ENCODE peak calls at places on chromosomes 3 and 15, in seven cellular contexts. P is A549, U is WTC11, G is H1, Q is SK-N-SH, X is K562, B is IMR-90. T is an unnamed sample.

GRCh38 chr3:48698891-48699290 is 13.2 kb upstream of the NCKIPSD start:
- DNase-seq in P (no peak), X (no peak), B (no peak), U (no peak), Q (no peak), G (no peak), T (no peak)

GRCh38 chr15:74293021-74293810 is 57.1 kb downstream of the CCDC33 start:
- DNase-seq in P (no peak), B (no peak), X (no peak), U (no peak), Q (peak), G (no peak), T (no peak)

GRCh38 chr15:66622677-66623076 is 56.9 kb upstream of the LCTL start:
- DNase-seq in B (no peak), U (no peak), Q (no peak), G (no peak), X (no peak), P (no peak), T (no peak)

GRCh38 chr3:69182588-69183299 is 60.3 kb upstream of the LMOD3 start:
- DNase-seq in Q (no peak), X (no peak), P (no peak), U (no peak), G (no peak), B (peak), T (no peak)

GRCh38 chr3:170232266-170232665 is 10.0 kb downstream of the PRKCI start:
- DNase-seq in G (no peak), U (no peak), B (peak), X (no peak), P (no peak), Q (no peak), T (no peak)

GRCh38 chr15:25742421-25743159 is 120.5 kb downstream of the ATP10A start:
- DNase-seq in X (no peak), G (peak), B (no peak), P (no peak), Q (no peak), U (no peak), T (no peak)

GRCh38 chr3:16463119-16463518 is 50.4 kb downstream of the RFTN1 start:
- DNase-seq in P (no peak), G (no peak), B (no peak), X (no peak), Q (no peak), U (no peak), T (no peak)

GRCh38 chr3:71185733-71186455 is 397.6 kb downstream of the FOXP1 start:
- DNase-seq in P (no peak), X (peak), G (no peak), B (peak), Q (no peak), U (no peak), T (no peak)

GRCh38 chr3:123285479-123285878 is 83.7 kb downstream of the SEC22A start:
- DNase-seq in U (no peak), G (no peak), P (no peak), X (no peak), Q (no peak), B (no peak), T (no peak)

GRCh38 chr3:64278631-64279030 is 53.4 kb upstream of the PRICKLE2 start:
- DNase-seq in B (peak), P (no peak), U (no peak), G (no peak), X (no peak), Q (no peak), T (no peak)

GRCh38 chr15:39786444-39787056 is 3.9 kb upstream of the FSIP1 start:
- DNase-seq in Q (peak), X (peak), U (peak), P (peak), B (peak), G (no peak), T (no peak)

GRCh38 chr3:146072824-146073223 is 88.2 kb downstream of the PLOD2 start:
- DNase-seq in U (no peak), B (peak), G (no peak), P (no peak), Q (no peak), X (no peak), T (no peak)

GRCh38 chr15:99717129-99718024 is 15.9 kb downstream of the LYSMD4 start:
- DNase-seq in G (no peak), P (no peak), X (no peak), U (no peak), B (no peak), Q (no peak), T (no peak)

GRCh38 chr3:124467980-124468902 is 262.0 kb upstream of the UMPS start:
- DNase-seq in U (peak), G (peak), Q (peak), X (peak), B (peak), P (peak), T (no peak)

GRCh38 chr3:183475019-183475418 is 46.6 kb upstream of the MCF2L2 start:
- DNase-seq in X (no peak), Q (no peak), G (no peak), U (no peak), P (no peak), B (no peak), T (no peak)

GRCh38 chr15:87293016-87293415 is 963.5 kb downstream of the NTRK3 start:
- DNase-seq in P (no peak), U (no peak), X (no peak), B (no peak), Q (no peak), G (no peak), T (no peak)

GRCh38 chr3:69012836-69013255 is 638 bp downstream of the EOGT start:
- DNase-seq in U (peak), P (peak), X (peak), Q (peak), G (peak), B (peak), T (no peak)

GRCh38 chr15:67755264-67755663 is 70.0 kb upstream of the SKOR1 start:
- DNase-seq in G (no peak), Q (no peak), X (no peak), U (no peak), P (no peak), B (no peak), T (no peak)

GRCh38 chr15:50148362-50148963 is 29.4 kb upstream of the ATP8B4 start:
- DNase-seq in P (no peak), B (peak), U (peak), Q (no peak), X (peak), G (no peak), T (no peak)

GRCh38 chr3:194058189-194058571 is 77.8 kb upstream of the HES1 start:
- DNase-seq in B (peak), U (peak), Q (peak), G (peak), P (no peak), X (peak), T (no peak)

GRCh38 chr3:85821130-85821756 is 862.5 kb downstream of the CADM2 start:
- DNase-seq in B (no peak), U (peak), X (no peak), Q (peak), G (peak), P (peak), T (no peak)

GRCh38 chr3:47134311-47134710 is 29.6 kb downstream of the SETD2 start:
- DNase-seq in X (no peak), B (no peak), Q (no peak), G (no peak), U (no peak), P (no peak), T (no peak)

GRCh38 chr15:58070801-58071418 is 5.4 kb upstream of the ALDH1A2 start:
- DNase-seq in P (peak), U (peak), B (peak), X (peak), G (peak), Q (peak), T (no peak)

GRCh38 chr15:66819084-66819483 is 117.0 kb downstream of the SMAD6 start:
- DNase-seq in P (no peak), G (no peak), U (no peak), X (no peak), B (no peak), Q (no peak), T (peak)

GRCh38 chr3:197555281-197556261 is at the start of gene BDH1:
- DNase-seq in G (peak), P (no peak), X (no peak), Q (peak), U (peak), B (no peak), T (no peak)

GRCh38 chr3:195762611-195763247 is 42.0 kb downstream of the MUC20 start:
- DNase-seq in B (no peak), U (no peak), G (peak), Q (peak), P (no peak), X (no peak), T (no peak)

GRCh38 chr15:68958597-68958996 is 28.3 kb downstream of the SPESP1 start:
- DNase-seq in G (no peak), P (no peak), Q (no peak), U (no peak), B (no peak), X (no peak), T (no peak)

GRCh38 chr15:25242166-25242879 is 196.5 kb downstream of the UBE3A start:
- DNase-seq in B (no peak), U (peak), X (no peak), Q (no peak), P (no peak), G (no peak), T (no peak)

GRCh38 chr3:157122116-157122515 is 37.8 kb downstream of the CCNL1 start:
- DNase-seq in Q (no peak), G (no peak), B (peak), U (no peak), X (no peak), P (peak), T (no peak)

GRCh38 chr3:184525337-184526157 is 36.0 kb upstream of the EPHB3 start:
- DNase-seq in P (no peak), B (no peak), G (peak), Q (peak), U (peak), X (no peak), T (no peak)

GRCh38 chr3:119257654-119258410 is 17.2 kb upstream of the B4GALT4 start:
- DNase-seq in U (no peak), B (peak), Q (no peak), X (no peak), G (no peak), P (no peak), T (no peak)

DNA sequence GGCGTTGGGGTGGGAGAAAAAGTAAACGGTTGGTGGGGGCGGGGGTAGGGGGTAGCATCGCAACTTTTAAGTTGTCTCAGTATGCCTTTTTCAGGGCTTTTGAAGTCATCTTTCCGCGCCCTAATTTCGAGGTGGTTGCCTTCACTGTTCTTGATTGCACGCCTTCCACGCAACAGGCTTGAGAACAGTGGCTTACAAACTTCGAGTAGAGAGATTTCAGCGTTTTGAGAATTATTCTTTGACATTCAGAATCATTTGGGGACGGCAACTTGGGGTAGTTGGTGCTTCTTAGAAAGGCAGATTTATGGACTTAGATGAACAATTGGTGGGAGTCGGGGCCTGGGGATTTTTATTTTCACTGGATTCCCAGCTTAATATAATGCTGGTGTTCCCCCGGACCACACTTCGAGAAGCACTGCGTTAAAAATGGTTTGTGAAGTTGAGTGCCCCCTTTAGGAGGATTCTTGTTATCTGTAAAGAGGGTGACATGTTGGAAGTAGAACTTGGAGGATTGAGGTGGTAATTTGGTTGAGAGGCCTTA is 880 bp downstream of the PPP4R2 start:
- DNase-seq in P (peak), B (peak), U (no peak), G (no peak), X (peak), Q (peak), T (no peak)
- TF ChIP-seq USF2 in P (no peak), B (no peak), U (no peak), G (no peak), X (no peak), Q (no peak), T (no peak)

GRCh38 chr3:40869939-40870338 is 329.4 kb upstream of the CTNNB1 start:
- DNase-seq in P (no peak), B (no peak), Q (no peak), X (no peak), U (peak), G (peak), T (no peak)
- TF ChIP-seq USF2 in P (no peak), B (no peak), Q (no peak), X (no peak), U (no peak), G (no peak), T (no peak)

DNA sequence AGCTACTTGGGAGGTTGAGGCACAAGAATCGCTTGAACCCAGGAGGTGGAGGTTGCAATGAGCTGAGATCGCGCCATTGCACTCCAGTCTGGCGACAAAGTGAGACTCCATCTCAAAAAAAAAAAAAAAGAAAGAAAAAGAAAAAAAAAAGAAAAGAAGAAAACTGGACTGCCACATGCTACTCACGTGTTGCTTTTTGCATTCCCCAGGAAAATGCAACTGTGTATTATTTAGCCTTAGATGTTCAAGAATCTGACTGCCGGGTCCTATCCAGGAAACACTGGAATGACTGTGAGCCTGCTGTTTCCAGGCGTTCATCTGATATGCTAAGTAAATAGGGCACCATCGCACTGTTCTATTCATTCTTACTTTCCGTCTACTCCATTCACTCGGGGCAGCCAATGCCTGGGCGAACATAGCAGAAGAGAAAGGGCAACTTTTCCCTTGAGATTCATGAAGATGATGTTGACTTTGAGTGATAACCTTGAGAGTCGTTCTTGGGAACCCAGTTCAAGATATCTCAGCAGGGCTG is 21.4 kb downstream of the HRG start:
- DNase-seq in U (no peak), Q (no peak), G (no peak), P (no peak), X (no peak), B (no peak), T (no peak)
- TF ChIP-seq USF2 in U (no peak), Q (no peak), G (no peak), P (no peak), X (no peak), B (no peak), T (no peak)

GRCh38 chr3:129599607-129600006 is 6.9 kb downstream of the PLXND1 start:
- DNase-seq in Q (no peak), B (peak), X (peak), G (peak), U (peak), P (no peak), T (no peak)
- TF ChIP-seq USF2 in Q (no peak), B (peak), X (no peak), G (no peak), U (no peak), P (no peak), T (no peak)

GRCh38 chr3:160183375-160184076 is 41.7 kb upstream of the C3orf80 start:
- DNase-seq in G (no peak), P (no peak), Q (peak), B (peak), U (no peak), X (no peak), T (no peak)

GRCh38 chr3:160176923-160177322 is 48.3 kb upstream of the C3orf80 start:
- DNase-seq in U (no peak), X (no peak), B (no peak), P (no peak), Q (no peak), G (no peak), T (no peak)

GRCh38 chr3:160184655-160185054 is 40.6 kb upstream of the C3orf80 start:
- DNase-seq in X (no peak), B (peak), Q (no peak), U (no peak), P (no peak), G (no peak), T (no peak)

GRCh38 chr3:160179906-160180305 is 45.3 kb upstream of the C3orf80 start:
- DNase-seq in G (no peak), U (no peak), P (no peak), X (no peak), B (no peak), Q (no peak), T (no peak)

DNA sequence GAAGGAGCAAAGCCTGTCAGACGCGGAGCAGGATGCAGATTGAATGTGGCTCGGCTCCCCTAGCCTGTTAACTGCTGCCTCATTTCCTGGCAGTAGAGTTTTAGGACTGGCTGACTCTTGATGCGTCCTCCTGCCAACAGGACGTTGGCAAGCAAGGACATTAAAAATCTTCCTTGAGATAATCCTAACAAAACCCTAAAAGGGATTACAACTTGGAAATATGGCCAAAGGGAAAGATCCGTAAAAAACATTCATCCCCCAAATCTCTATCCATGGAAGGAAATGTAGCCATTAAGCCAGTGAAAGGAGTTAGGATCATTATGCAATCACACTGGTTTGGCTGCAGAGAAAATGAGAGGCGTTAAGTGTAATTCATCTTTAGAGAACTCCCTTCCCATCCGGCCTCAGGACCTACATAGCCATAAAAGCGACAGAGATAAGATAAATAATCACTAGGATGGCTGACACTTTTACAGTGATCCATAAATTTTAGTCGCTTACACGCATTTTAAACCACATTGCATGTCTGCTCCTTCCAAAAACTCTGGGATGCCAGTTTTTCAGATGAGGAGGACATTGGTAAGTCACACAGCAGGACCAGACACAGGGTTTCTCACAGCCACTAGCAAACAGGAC is 44.5 kb upstream of the C3orf80 start:
- DNase-seq in B (no peak), Q (peak), X (no peak), U (no peak), G (peak), P (no peak), T (no peak)
- TF ChIP-seq USF2 in B (no peak), Q (no peak), X (no peak), U (no peak), G (no peak), P (no peak), T (no peak)

GRCh38 chr3:186523022-186523421 is 21.2 kb downstream of the CRYGS start:
- DNase-seq in G (peak), X (peak), B (no peak), U (no peak), Q (no peak), P (no peak), T (no peak)

GRCh38 chr3:186523434-186523833 is 20.7 kb downstream of the CRYGS start:
- DNase-seq in X (no peak), G (no peak), Q (no peak), B (no peak), P (no peak), U (no peak), T (no peak)

GRCh38 chr3:186520957-186521842 is 23.0 kb downstream of the CRYGS start:
- DNase-seq in B (no peak), G (peak), X (no peak), Q (no peak), P (no peak), U (peak), T (peak)

GRCh38 chr3:186519021-186519658 is 25.0 kb downstream of the CRYGS start:
- DNase-seq in B (no peak), P (no peak), Q (no peak), G (no peak), U (no peak), X (no peak), T (peak)

DNA sequence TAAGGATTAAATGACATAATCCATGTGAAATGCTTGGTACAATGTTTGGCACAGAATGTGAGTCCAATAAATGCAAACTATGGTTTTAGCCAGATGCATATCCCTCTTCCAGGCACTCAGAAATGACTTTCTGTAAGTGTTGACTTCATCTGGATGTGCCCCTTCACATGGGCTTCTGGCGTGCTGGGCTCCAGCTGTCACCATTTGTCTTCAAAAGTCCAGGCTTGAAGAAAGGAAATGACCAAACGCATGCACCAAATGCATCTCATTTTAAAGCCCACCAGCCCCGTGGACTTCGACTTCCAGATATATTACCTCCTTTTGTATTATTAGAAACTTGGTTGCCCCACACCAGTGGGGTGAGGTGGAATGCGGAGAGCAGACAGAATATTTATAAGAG is 23.7 kb downstream of the CRYGS start:
- DNase-seq in U (no peak), G (no peak), X (no peak), P (no peak), B (no peak), Q (no peak), T (no peak)
- TF ChIP-seq USF2 in U (no peak), G (no peak), X (no peak), P (no peak), B (no peak), Q (no peak), T (no peak)

GRCh38 chr3:8458235-8458634 is 43.4 kb upstream of the LMCD1 start:
- DNase-seq in U (no peak), B (peak), Q (no peak), P (no peak), X (peak), G (no peak), T (no peak)

GRCh38 chr3:8455451-8456117 is 46.0 kb upstream of the LMCD1 start:
- DNase-seq in B (no peak), Q (no peak), P (no peak), X (no peak), G (no peak), U (no peak), T (no peak)

GRCh38 chr3:8457039-8457438 is 44.6 kb upstream of the LMCD1 start:
- DNase-seq in X (no peak), Q (no peak), G (no peak), U (no peak), B (peak), P (no peak), T (no peak)

GRCh38 chr3:8458711-8459110 is 42.9 kb upstream of the LMCD1 start:
- DNase-seq in X (no peak), Q (no peak), B (peak), P (no peak), U (no peak), G (no peak), T (no peak)

GRCh38 chr3:8456118-8456811 is 45.4 kb upstream of the LMCD1 start:
- DNase-seq in B (peak), P (peak), G (no peak), Q (no peak), X (no peak), U (no peak), T (no peak)
- TF ChIP-seq USF2 in B (no peak), P (no peak), G (no peak), Q (no peak), X (no peak), U (no peak), T (no peak)

T was measured in GM12878.